ENCODE peak calls at places on chromosomes 4 and X, in nine cellular contexts. One of them, this sample, is unnamed.

GRCh38 chr4:56692576-56692975 is 11.5 kb upstream of the HOPX start:
- DNase-seq in heart left ventricle: no peak
- DNase-seq in IMR-90: no peak
- DNase-seq in uterus: no peak
- DNase-seq in ovary: no peak
- DNase-seq in body of pancreas: no peak
- DNase-seq in tibial nerve: no peak
- DNase-seq in K562: no peak
- DNase-seq in endothelial cell of umbilical vein: no peak
- DNase-seq in this sample: no peak

GRCh38 chr4:137422666-137423065 is 109.6 kb downstream of the PCDH18 start:
- DNase-seq in heart left ventricle: no peak
- DNase-seq in IMR-90: no peak
- DNase-seq in uterus: no peak
- DNase-seq in ovary: no peak
- DNase-seq in body of pancreas: no peak
- DNase-seq in tibial nerve: no peak
- DNase-seq in K562: no peak
- DNase-seq in endothelial cell of umbilical vein: no peak
- DNase-seq in this sample: no peak

GRCh38 chrX:65522739-65523372 is 11.7 kb downstream of the LAS1L start:
- DNase-seq in heart left ventricle: no peak
- DNase-seq in IMR-90: peak; percentile 52
- DNase-seq in uterus: no peak
- DNase-seq in ovary: no peak
- DNase-seq in body of pancreas: no peak
- DNase-seq in tibial nerve: no peak
- DNase-seq in K562: no peak
- DNase-seq in endothelial cell of umbilical vein: no peak
- DNase-seq in this sample: no peak

GRCh38 chr4:180828455-180829018 is 1414.7 kb upstream of the TENM3 start:
- DNase-seq in heart left ventricle: no peak
- DNase-seq in IMR-90: peak; percentile 83
- DNase-seq in uterus: no peak
- DNase-seq in ovary: no peak
- DNase-seq in body of pancreas: no peak
- DNase-seq in tibial nerve: no peak
- DNase-seq in K562: peak; percentile 23
- DNase-seq in endothelial cell of umbilical vein: no peak
- DNase-seq in this sample: no peak

GRCh38 chr4:44319129-44319528 is 129.5 kb downstream of the KCTD8 start:
- DNase-seq in heart left ventricle: no peak
- DNase-seq in IMR-90: no peak
- DNase-seq in uterus: no peak
- DNase-seq in ovary: no peak
- DNase-seq in body of pancreas: no peak
- DNase-seq in tibial nerve: no peak
- DNase-seq in K562: no peak
- DNase-seq in endothelial cell of umbilical vein: no peak
- DNase-seq in this sample: no peak

GRCh38 chrX:44431206-44431605 is 87.7 kb upstream of the EFHC2 start:
- DNase-seq in heart left ventricle: no peak
- DNase-seq in IMR-90: peak; percentile 16
- DNase-seq in uterus: no peak
- DNase-seq in ovary: no peak
- DNase-seq in body of pancreas: no peak
- DNase-seq in tibial nerve: no peak
- DNase-seq in K562: no peak
- DNase-seq in endothelial cell of umbilical vein: no peak
- DNase-seq in this sample: no peak

GRCh38 chr4:156685308-156685707 is 286.3 kb downstream of the PDGFC start:
- DNase-seq in heart left ventricle: no peak
- DNase-seq in IMR-90: no peak
- DNase-seq in uterus: no peak
- DNase-seq in ovary: no peak
- DNase-seq in body of pancreas: no peak
- DNase-seq in tibial nerve: no peak
- DNase-seq in K562: no peak
- DNase-seq in endothelial cell of umbilical vein: no peak
- DNase-seq in this sample: no peak

GRCh38 chr4:7610062-7610670 is 175.4 kb upstream of the PSAPL1 start:
- DNase-seq in heart left ventricle: no peak
- DNase-seq in IMR-90: no peak
- DNase-seq in uterus: no peak
- DNase-seq in ovary: no peak
- DNase-seq in body of pancreas: no peak
- DNase-seq in tibial nerve: no peak
- DNase-seq in K562: no peak
- DNase-seq in endothelial cell of umbilical vein: no peak
- DNase-seq in this sample: no peak

GRCh38 chr4:15779336-15779735 is 1.2 kb downstream of the CD38 start:
- DNase-seq in heart left ventricle: peak; percentile 60
- DNase-seq in IMR-90: peak; percentile 53
- DNase-seq in uterus: peak; percentile 41
- DNase-seq in ovary: no peak
- DNase-seq in body of pancreas: peak; percentile 16
- DNase-seq in tibial nerve: no peak
- DNase-seq in K562: peak; percentile 2
- DNase-seq in endothelial cell of umbilical vein: peak; percentile 60
- DNase-seq in this sample: peak; percentile 71

GRCh38 chrX:37712458-37712857 is 26.9 kb downstream of the XK start:
- DNase-seq in heart left ventricle: no peak
- DNase-seq in IMR-90: no peak
- DNase-seq in uterus: no peak
- DNase-seq in ovary: no peak
- DNase-seq in body of pancreas: no peak
- DNase-seq in tibial nerve: no peak
- DNase-seq in K562: no peak
- DNase-seq in endothelial cell of umbilical vein: no peak
- DNase-seq in this sample: no peak

GRCh38 chrX:43003204-43003565 is 225.2 kb upstream of the PPP1R2C start:
- DNase-seq in heart left ventricle: no peak
- DNase-seq in IMR-90: no peak
- DNase-seq in uterus: no peak
- DNase-seq in ovary: no peak
- DNase-seq in body of pancreas: no peak
- DNase-seq in tibial nerve: no peak
- DNase-seq in K562: no peak
- DNase-seq in endothelial cell of umbilical vein: no peak
- DNase-seq in this sample: no peak

GRCh38 chrX:43003939-43004338 is 226.0 kb upstream of the PPP1R2C start:
- DNase-seq in heart left ventricle: no peak
- DNase-seq in IMR-90: no peak
- DNase-seq in uterus: no peak
- DNase-seq in ovary: no peak
- DNase-seq in body of pancreas: no peak
- DNase-seq in tibial nerve: no peak
- DNase-seq in K562: no peak
- DNase-seq in endothelial cell of umbilical vein: no peak
- DNase-seq in this sample: no peak

GRCh38 chrX:43005561-43005960 is 227.6 kb upstream of the PPP1R2C start:
- DNase-seq in heart left ventricle: no peak
- DNase-seq in IMR-90: no peak
- DNase-seq in uterus: no peak
- DNase-seq in ovary: no peak
- DNase-seq in body of pancreas: no peak
- DNase-seq in tibial nerve: no peak
- DNase-seq in K562: no peak
- DNase-seq in endothelial cell of umbilical vein: no peak
- DNase-seq in this sample: no peak

GRCh38 chrX:43002526-43003203 is 224.7 kb upstream of the PPP1R2C start:
- DNase-seq in heart left ventricle: no peak
- DNase-seq in IMR-90: no peak
- DNase-seq in uterus: no peak
- DNase-seq in ovary: no peak
- DNase-seq in body of pancreas: no peak
- DNase-seq in tibial nerve: no peak
- DNase-seq in K562: no peak
- DNase-seq in endothelial cell of umbilical vein: no peak
- DNase-seq in this sample: no peak

DNA sequence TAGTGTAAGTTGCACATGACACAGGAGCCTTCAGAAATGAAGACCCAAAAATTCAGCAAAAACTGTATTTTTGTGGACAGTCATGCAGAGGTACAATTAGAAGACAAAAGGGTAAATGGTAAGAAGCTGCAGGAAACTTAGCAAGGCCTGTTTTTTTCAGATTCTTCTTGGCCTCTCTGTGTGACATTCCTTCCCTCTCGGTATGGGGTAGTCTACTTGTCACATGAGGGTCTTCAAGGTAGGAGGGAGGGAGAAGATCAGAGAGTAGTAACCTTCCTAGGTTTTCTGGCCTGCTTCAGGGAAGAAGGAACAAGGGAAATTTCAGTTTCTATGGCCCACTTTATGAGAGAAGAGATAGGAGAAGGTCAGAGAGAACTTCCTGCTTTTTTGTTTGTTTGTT is 230.4 kb upstream of the PPP1R2C start:
- DNase-seq in heart left ventricle: no peak
- DNase-seq in IMR-90: no peak
- DNase-seq in uterus: no peak
- DNase-seq in ovary: no peak
- DNase-seq in body of pancreas: no peak
- DNase-seq in tibial nerve: no peak
- DNase-seq in K562: no peak
- DNase-seq in endothelial cell of umbilical vein: no peak
- DNase-seq in this sample: no peak
- H3K27ac ChIP-seq in heart left ventricle: no peak overlapping the region
- H3K27ac ChIP-seq in IMR-90: no peak overlapping the region
- H3K27ac ChIP-seq in uterus: no peak overlapping the region
- H3K27ac ChIP-seq in ovary: no peak overlapping the region
- H3K27ac ChIP-seq in body of pancreas: no peak overlapping the region
- H3K27ac ChIP-seq in tibial nerve: no peak overlapping the region
- H3K27ac ChIP-seq in K562: no peak overlapping the region
- H3K27ac ChIP-seq in endothelial cell of umbilical vein: no peak overlapping the region
- H3K27ac ChIP-seq in this sample: no peak overlapping the region

GRCh38 chr4:141899541-141899940 is 263.2 kb downstream of the IL15 start:
- DNase-seq in heart left ventricle: no peak
- DNase-seq in IMR-90: no peak
- DNase-seq in uterus: no peak
- DNase-seq in ovary: no peak
- DNase-seq in body of pancreas: no peak
- DNase-seq in tibial nerve: no peak
- DNase-seq in K562: no peak
- DNase-seq in endothelial cell of umbilical vein: no peak
- DNase-seq in this sample: no peak
- TF ChIP-seq POLR2A in heart left ventricle: no peak
- TF ChIP-seq POLR2A in IMR-90: no peak
- TF ChIP-seq POLR2A in uterus: no peak
- TF ChIP-seq POLR2A in ovary: no peak
- TF ChIP-seq POLR2A in body of pancreas: no peak
- TF ChIP-seq POLR2A in tibial nerve: no peak
- TF ChIP-seq POLR2A in K562: no peak
- TF ChIP-seq POLR2A in endothelial cell of umbilical vein: no peak
- TF ChIP-seq POLR2A in this sample: no peak

DNA sequence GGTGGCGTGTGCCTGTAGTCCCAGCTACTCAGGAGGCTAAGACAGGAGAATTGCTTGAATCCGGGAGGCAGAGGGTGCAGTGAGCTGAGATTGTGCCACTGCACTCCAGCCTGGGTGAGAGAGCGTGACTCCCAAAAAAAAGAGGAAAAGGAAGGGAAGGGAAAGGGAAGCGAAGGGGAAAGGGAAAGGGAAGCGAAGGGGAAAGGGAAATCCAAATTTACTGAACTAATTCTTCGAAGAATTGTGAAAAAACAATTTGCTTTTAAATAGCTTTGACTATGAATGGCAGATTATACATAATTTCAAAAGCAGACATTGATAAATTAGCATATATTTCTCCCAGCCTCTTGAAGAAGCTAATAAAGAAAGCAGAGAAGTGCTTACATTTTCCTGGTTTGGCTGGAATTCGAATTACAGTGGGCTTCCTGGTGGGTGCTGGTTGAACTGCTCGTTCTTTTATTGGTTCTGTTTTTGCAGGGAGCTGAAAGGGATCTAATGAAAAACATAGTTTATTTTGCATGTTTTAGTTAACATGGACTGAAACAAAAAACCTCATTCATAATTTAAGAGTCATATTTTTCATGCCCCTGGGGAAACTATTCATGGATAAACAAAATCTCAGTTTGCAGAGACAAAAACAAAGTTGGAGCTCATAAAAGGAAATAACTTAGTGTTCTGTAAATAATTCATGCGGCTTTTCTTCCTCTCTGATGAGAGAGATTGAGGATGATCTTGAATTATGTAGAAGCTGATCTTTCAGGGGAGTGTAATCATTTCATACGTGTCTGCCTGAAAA is 66.0 kb downstream of the RPS3A start:
- DNase-seq in heart left ventricle: no peak
- DNase-seq in IMR-90: no peak
- DNase-seq in uterus: no peak
- DNase-seq in ovary: no peak
- DNase-seq in body of pancreas: no peak
- DNase-seq in tibial nerve: no peak
- DNase-seq in K562: no peak
- DNase-seq in endothelial cell of umbilical vein: no peak
- DNase-seq in this sample: no peak
- H3K27ac ChIP-seq in heart left ventricle: peak overlapping the region; percentile 55
- H3K27ac ChIP-seq in IMR-90: peak overlapping the region; percentile 94
- H3K27ac ChIP-seq in uterus: peak overlapping the region; percentile 6
- H3K27ac ChIP-seq in ovary: no peak overlapping the region
- H3K27ac ChIP-seq in body of pancreas: no peak overlapping the region
- H3K27ac ChIP-seq in tibial nerve: peak overlapping the region; percentile 88
- H3K27ac ChIP-seq in K562: no peak overlapping the region
- H3K27ac ChIP-seq in endothelial cell of umbilical vein: no peak overlapping the region
- H3K27ac ChIP-seq in this sample: no peak overlapping the region

GRCh38 chr4:11805837-11806236 is 377.1 kb upstream of the HS3ST1 start:
- DNase-seq in heart left ventricle: no peak
- DNase-seq in IMR-90: peak; percentile 1
- DNase-seq in uterus: no peak
- DNase-seq in ovary: no peak
- DNase-seq in body of pancreas: no peak
- DNase-seq in tibial nerve: no peak
- DNase-seq in K562: no peak
- DNase-seq in endothelial cell of umbilical vein: peak; percentile 81
- DNase-seq in this sample: no peak

GRCh38 chr4:11799182-11799581 is 370.5 kb upstream of the HS3ST1 start:
- DNase-seq in heart left ventricle: no peak
- DNase-seq in IMR-90: no peak
- DNase-seq in uterus: no peak
- DNase-seq in ovary: no peak
- DNase-seq in body of pancreas: no peak
- DNase-seq in tibial nerve: no peak
- DNase-seq in K562: no peak
- DNase-seq in endothelial cell of umbilical vein: no peak
- DNase-seq in this sample: no peak

GRCh38 chr4:11801466-11802446 is 373.1 kb upstream of the HS3ST1 start:
- DNase-seq in heart left ventricle: no peak
- DNase-seq in IMR-90: no peak
- DNase-seq in uterus: no peak
- DNase-seq in ovary: no peak
- DNase-seq in body of pancreas: no peak
- DNase-seq in tibial nerve: no peak
- DNase-seq in K562: no peak
- DNase-seq in endothelial cell of umbilical vein: peak; percentile 98
- DNase-seq in this sample: no peak
- TF ChIP-seq POLR2A in heart left ventricle: no peak
- TF ChIP-seq POLR2A in IMR-90: no peak
- TF ChIP-seq POLR2A in uterus: no peak
- TF ChIP-seq POLR2A in ovary: no peak
- TF ChIP-seq POLR2A in body of pancreas: no peak
- TF ChIP-seq POLR2A in tibial nerve: no peak
- TF ChIP-seq POLR2A in K562: no peak
- TF ChIP-seq POLR2A in endothelial cell of umbilical vein: peak; percentile 31
- TF ChIP-seq POLR2A in this sample: no peak

This sample was measured in sigmoid colon.